ENCODE peak calls at places on chromosomes 3 and 15, in eight cellular contexts. One of them, this sample, is unnamed.

GRCh38 chr15:65414841-65415621 is 7.7 kb downstream of the IGDCC4 start:
- DNase-seq in neural crest cell: peak
- DNase-seq in NCI-H1417: peak
- DNase-seq in GM23338: peak
- DNase-seq in choroid plexus epithelial cell: peak
- DNase-seq in HFFc6: no peak
- DNase-seq in NCI-H774: peak
- DNase-seq in H4: no peak
- DNase-seq in this sample: peak

GRCh38 chr3:143124683-143125520 is 5.3 kb downstream of the CHST2 start:
- DNase-seq in neural crest cell: no peak
- DNase-seq in NCI-H1417: peak
- DNase-seq in GM23338: no peak
- DNase-seq in choroid plexus epithelial cell: peak
- DNase-seq in HFFc6: no peak
- DNase-seq in NCI-H774: no peak
- DNase-seq in H4: no peak
- DNase-seq in this sample: no peak

GRCh38 chr3:124107491-124107890 is 115.6 kb upstream of the ROPN1 start:
- DNase-seq in neural crest cell: no peak
- DNase-seq in NCI-H1417: no peak
- DNase-seq in GM23338: no peak
- DNase-seq in choroid plexus epithelial cell: no peak
- DNase-seq in HFFc6: no peak
- DNase-seq in NCI-H774: no peak
- DNase-seq in H4: no peak
- DNase-seq in this sample: no peak

GRCh38 chr15:88118741-88119140 is 137.8 kb downstream of the NTRK3 start:
- DNase-seq in neural crest cell: no peak
- DNase-seq in NCI-H1417: no peak
- DNase-seq in GM23338: no peak
- DNase-seq in choroid plexus epithelial cell: no peak
- DNase-seq in HFFc6: no peak
- DNase-seq in NCI-H774: no peak
- DNase-seq in H4: no peak
- DNase-seq in this sample: no peak

GRCh38 chr3:101633186-101633585 is 43.7 kb downstream of the ZBTB11 start:
- DNase-seq in neural crest cell: no peak
- DNase-seq in NCI-H1417: no peak
- DNase-seq in GM23338: no peak
- DNase-seq in choroid plexus epithelial cell: no peak
- DNase-seq in HFFc6: no peak
- DNase-seq in NCI-H774: no peak
- DNase-seq in H4: no peak
- DNase-seq in this sample: no peak

GRCh38 chr3:129341331-129342141 is 62.9 kb downstream of the HMCES start:
- DNase-seq in neural crest cell: no peak
- DNase-seq in NCI-H1417: no peak
- DNase-seq in GM23338: no peak
- DNase-seq in choroid plexus epithelial cell: no peak
- DNase-seq in HFFc6: no peak
- DNase-seq in NCI-H774: no peak
- DNase-seq in H4: no peak
- DNase-seq in this sample: no peak

GRCh38 chr15:94777037-94777436 is 545.7 kb downstream of the MCTP2 start:
- DNase-seq in neural crest cell: no peak
- DNase-seq in NCI-H1417: peak
- DNase-seq in GM23338: no peak
- DNase-seq in choroid plexus epithelial cell: no peak
- DNase-seq in HFFc6: no peak
- DNase-seq in NCI-H774: no peak
- DNase-seq in H4: no peak
- DNase-seq in this sample: no peak

GRCh38 chr3:44468572-44469520 is 8.6 kb downstream of the ZNF445 start:
- DNase-seq in neural crest cell: no peak
- DNase-seq in NCI-H1417: no peak
- DNase-seq in GM23338: peak
- DNase-seq in choroid plexus epithelial cell: peak
- DNase-seq in HFFc6: no peak
- DNase-seq in NCI-H774: no peak
- DNase-seq in H4: no peak
- DNase-seq in this sample: no peak

GRCh38 chr3:167876603-167877325 is 141.2 kb downstream of the SERPINI1 start:
- DNase-seq in neural crest cell: no peak
- DNase-seq in NCI-H1417: no peak
- DNase-seq in GM23338: no peak
- DNase-seq in choroid plexus epithelial cell: peak
- DNase-seq in HFFc6: peak
- DNase-seq in NCI-H774: no peak
- DNase-seq in H4: peak
- DNase-seq in this sample: no peak

GRCh38 chr3:13208706-13209295 is 135.6 kb upstream of the IQSEC1 start:
- DNase-seq in neural crest cell: no peak
- DNase-seq in NCI-H1417: no peak
- DNase-seq in GM23338: no peak
- DNase-seq in choroid plexus epithelial cell: no peak
- DNase-seq in HFFc6: no peak
- DNase-seq in NCI-H774: no peak
- DNase-seq in H4: no peak
- DNase-seq in this sample: no peak

GRCh38 chr3:195773956-195774537 is 37.7 kb downstream of the MUC4 start:
- DNase-seq in neural crest cell: no peak
- DNase-seq in NCI-H1417: no peak
- DNase-seq in GM23338: no peak
- DNase-seq in choroid plexus epithelial cell: no peak
- DNase-seq in HFFc6: no peak
- DNase-seq in NCI-H774: no peak
- DNase-seq in H4: no peak
- DNase-seq in this sample: no peak

GRCh38 chr3:185815391-185816282 is 9.2 kb downstream of the IGF2BP2 start:
- DNase-seq in neural crest cell: no peak
- DNase-seq in NCI-H1417: no peak
- DNase-seq in GM23338: peak
- DNase-seq in choroid plexus epithelial cell: peak
- DNase-seq in HFFc6: peak
- DNase-seq in NCI-H774: no peak
- DNase-seq in H4: peak
- DNase-seq in this sample: no peak

GRCh38 chr15:92808611-92809063 is 91.5 kb upstream of the CHD2 start:
- DNase-seq in neural crest cell: no peak
- DNase-seq in NCI-H1417: peak
- DNase-seq in GM23338: peak
- DNase-seq in choroid plexus epithelial cell: peak
- DNase-seq in HFFc6: peak
- DNase-seq in NCI-H774: peak
- DNase-seq in H4: peak
- DNase-seq in this sample: no peak

This sample was measured in SHP77 treated with DMSO at 0.1 percent for 48 hours.